ENCODE peak calls at places on chromosomes 4 and X, in four cellular contexts. Z is HepG2, T is K562, V is GM12878. J is an unnamed sample.

GRCh38 chrX:68504237-68504636 is 5.4 kb downstream of the YIPF6 start:
- DNase-seq in T (peak), Z (no peak), V (no peak), J (no peak)

GRCh38 chrX:65677954-65678469 is 10.6 kb downstream of the MSN start:
- DNase-seq in V (no peak), T (no peak), Z (no peak), J (no peak)

GRCh38 chrX:113759422-113759821 is 824.5 kb upstream of the HTR2C start:
- DNase-seq in V (no peak), T (no peak), Z (no peak), J (no peak)

GRCh38 chrX:71619193-71619592 is 882 bp upstream of the CXCR3 start:
- DNase-seq in Z (no peak), V (no peak), T (no peak), J (no peak)

GRCh38 chrX:38817004-38817703 is 15.9 kb downstream of the MID1IP1 start:
- DNase-seq in V (no peak), T (peak), Z (no peak), J (no peak)

GRCh38 chr4:123892997-123893745 is 496.6 kb downstream of the SPRY1 start:
- DNase-seq in T (no peak), Z (peak), V (no peak), J (no peak)

GRCh38 chr4:85751907-85752306 is 277.0 kb downstream of the ARHGAP24 start:
- DNase-seq in V (no peak), Z (no peak), T (no peak), J (no peak)

GRCh38 chr4:53916431-53916889 is 147.9 kb downstream of the CHIC2 start:
- DNase-seq in V (no peak), T (no peak), Z (no peak), J (no peak)

GRCh38 chrX:102966701-102967100 is 29.6 kb downstream of the RAB40AL start:
- DNase-seq in Z (no peak), T (no peak), V (no peak), J (no peak)

GRCh38 chrX:104392350-104392749 is 137.6 kb upstream of the ESX1 start:
- DNase-seq in T (no peak), V (no peak), Z (no peak), J (no peak)

GRCh38 chr4:3384771-3385701 is 56.7 kb upstream of the HGFAC start:
- DNase-seq in V (no peak), T (no peak), Z (peak), J (no peak)

GRCh38 chr4:95050980-95051688 is 293.4 kb downstream of the BMPR1B start:
- DNase-seq in V (no peak), Z (no peak), T (no peak), J (peak)

GRCh38 chr4:3530051-3530450 is 2.2 kb downstream of the LRPAP1 start:
- DNase-seq in Z (no peak), V (no peak), T (no peak), J (no peak)

GRCh38 chrX:2484721-2485459 is 15.9 kb downstream of the DHRSX start:
- DNase-seq in T (no peak), Z (no peak), V (no peak), J (no peak)

GRCh38 chr4:7390906-7391636 is 43.7 kb downstream of the PSAPL1 start:
- DNase-seq in T (no peak), Z (no peak), V (no peak), J (no peak)

GRCh38 chrX:48972214-48973164 is 845 bp upstream of the KCND1 start:
- DNase-seq in Z (peak), V (no peak), T (peak), J (peak)

GRCh38 chrX:139974496-139974895 is 9.2 kb upstream of the CXorf66 start:
- DNase-seq in V (no peak), Z (no peak), T (no peak), J (no peak)

GRCh38 chrX:12986886-12987285 is 12.0 kb downstream of the TMSB4X start:
- DNase-seq in V (no peak), T (no peak), Z (no peak), J (no peak)

GRCh38 chr4:99968330-99968729 is 18.3 kb upstream of the H2AZ1 start:
- DNase-seq in T (no peak), Z (no peak), V (no peak), J (no peak)

GRCh38 chr4:148112231-148112982 is 329.8 kb downstream of the NR3C2 start:
- DNase-seq in V (no peak), T (no peak), Z (no peak), J (no peak)

GRCh38 chr4:40629401-40630334 is at the start of gene RBM47:
- DNase-seq in Z (no peak), T (peak), V (no peak), J (peak)

GRCh38 chr4:1508161-1509160 is 102.2 kb upstream of the NKX1-1 start:
- DNase-seq in V (no peak), Z (no peak), T (no peak), J (no peak)

GRCh38 chrX:43239356-43239755 is 416.7 kb upstream of the MAOA start:
- DNase-seq in T (no peak), Z (no peak), V (no peak), J (no peak)

GRCh38 chr4:172858731-172859230 is 309.8 kb upstream of the GALNT7 start:
- DNase-seq in V (no peak), T (no peak), Z (no peak), J (no peak)

GRCh38 chrX:110852180-110852579 is 56.6 kb upstream of the CHRDL1 start:
- DNase-seq in V (no peak), T (peak), Z (no peak), J (peak)

GRCh38 chr4:184529283-184529682 is 54.9 kb upstream of the IRF2 start:
- DNase-seq in Z (no peak), T (no peak), V (no peak), J (no peak)

GRCh38 chr4:142846729-142847606 is 867 bp upstream of the INPP4B start:
- DNase-seq in Z (peak), T (peak), V (no peak), J (peak)

GRCh38 chrX:129247642-129248041 is 275.6 kb downstream of the SMARCA1 start:
- DNase-seq in Z (no peak), T (no peak), V (no peak), J (no peak)

GRCh38 chr4:108157655-108158054 is 11.1 kb downstream of the LEF1 start:
- DNase-seq in V (no peak), Z (no peak), T (no peak), J (no peak)

GRCh38 chrX:70033348-70033747 is 16.4 kb downstream of the AWAT2 start:
- DNase-seq in T (peak), V (no peak), Z (peak), J (peak)

GRCh38 chr4:2243682-2244380 is 1.9 kb upstream of the HAUS3 start:
- DNase-seq in V (no peak), Z (peak), T (peak), J (peak)

GRCh38 chr4:158315706-158316105 is 105.4 kb downstream of the TMEM144 start:
- DNase-seq in V (no peak), Z (no peak), T (no peak), J (no peak)

GRCh38 chrX:24506082-24506481 is 41.0 kb downstream of the PDK3 start:
- DNase-seq in Z (no peak), V (peak), T (peak), J (no peak)

GRCh38 chr4:162349395-162349794 is 185.6 kb upstream of the FSTL5 start:
- DNase-seq in T (no peak), V (no peak), Z (no peak), J (no peak)
- TF ChIP-seq BHLHE40 in T (no peak), V (no peak), Z (no peak), J (no peak)

DNA sequence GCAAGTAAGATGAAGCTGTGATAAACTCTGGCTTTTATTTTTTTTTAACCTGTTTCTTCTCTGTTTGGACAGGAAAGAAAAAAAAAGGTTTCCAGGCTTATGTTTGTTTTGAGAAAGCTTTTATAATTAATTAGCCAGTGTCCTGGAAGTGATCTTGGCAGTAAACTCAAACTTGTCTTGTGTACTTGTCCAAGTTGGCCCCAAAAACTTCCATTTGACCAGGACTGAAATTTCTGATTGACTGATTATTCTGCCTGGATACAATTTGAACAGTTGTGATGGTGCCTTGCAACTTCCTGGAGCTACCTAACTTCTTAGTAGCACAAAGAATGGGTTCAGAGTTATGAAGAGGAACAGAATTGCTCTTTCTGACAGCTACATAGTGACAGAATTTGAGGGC is 62.0 kb downstream of the SLC4A4 start:
- DNase-seq in T (no peak), Z (no peak), V (no peak), J (no peak)
- TF ChIP-seq FOXK2 in T (no peak), Z (no peak), V (no peak), J (no peak)

DNA sequence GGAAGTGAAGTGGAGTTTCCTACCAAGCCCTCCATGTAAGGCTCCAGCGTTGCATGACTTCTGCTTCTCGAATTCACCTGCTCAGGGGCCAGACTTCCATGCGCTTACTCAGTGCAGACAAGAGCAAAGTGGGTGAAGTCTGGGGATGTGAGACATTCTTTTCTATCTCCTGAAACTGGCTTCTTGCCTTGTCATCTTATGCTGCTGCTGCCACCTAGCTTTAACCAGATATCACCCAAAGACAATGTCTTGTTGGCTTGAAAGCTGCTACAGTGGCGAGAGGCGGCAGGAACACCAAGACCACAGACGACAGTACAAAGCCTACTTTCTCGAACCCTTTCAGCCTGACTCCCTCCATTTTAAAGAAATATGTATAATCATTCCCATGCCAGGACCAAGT is 103.6 kb upstream of the ADGRG2 start:
- DNase-seq in V (no peak), Z (no peak), T (peak), J (peak)
- TF ChIP-seq FOXM1 in V (no peak), Z (no peak), T (no peak), J (no peak)

GRCh38 chr4:5783486-5783885 is 72.5 kb downstream of the EVC start:
- DNase-seq in Z (no peak), T (no peak), V (no peak), J (no peak)
- TF ChIP-seq BHLHE40 in Z (no peak), T (no peak), V (no peak), J (no peak)

DNA sequence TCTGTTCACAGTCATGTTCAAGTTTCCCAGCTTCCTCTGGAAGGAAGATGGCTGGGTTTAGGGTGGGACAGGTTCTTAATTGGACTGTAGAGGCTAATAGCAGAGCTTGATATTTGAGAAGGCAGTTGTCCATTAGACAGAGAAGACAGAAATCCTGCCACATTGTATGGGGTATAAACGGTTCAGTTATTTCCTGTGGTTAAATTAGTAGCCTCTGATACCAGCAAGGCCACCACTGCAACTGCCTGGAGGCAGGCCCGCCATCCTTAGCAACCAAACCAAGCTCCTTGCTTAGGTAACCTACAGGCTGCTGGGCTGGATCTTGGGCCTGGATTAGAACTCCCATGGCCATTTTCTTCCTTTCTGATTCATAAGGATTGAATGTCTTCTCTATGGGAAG is 1367.0 kb downstream of the PCDH7 start:
- DNase-seq in Z (no peak), T (no peak), V (no peak), J (no peak)
- TF ChIP-seq FOXK2 in Z (no peak), T (no peak), V (no peak), J (no peak)

GRCh38 chr4:8510611-8511285 is 69.4 kb upstream of the GPR78 start:
- DNase-seq in T (no peak), Z (no peak), V (no peak), J (no peak)
- TF ChIP-seq FOXM1 in T (no peak), Z (no peak), V (no peak), J (no peak)

GRCh38 chr4:39406763-39407583 is at the start of gene KLB:
- DNase-seq in T (no peak), V (no peak), Z (peak), J (no peak)
- TF ChIP-seq BHLHE40 in T (no peak), V (no peak), Z (no peak), J (no peak)

DNA sequence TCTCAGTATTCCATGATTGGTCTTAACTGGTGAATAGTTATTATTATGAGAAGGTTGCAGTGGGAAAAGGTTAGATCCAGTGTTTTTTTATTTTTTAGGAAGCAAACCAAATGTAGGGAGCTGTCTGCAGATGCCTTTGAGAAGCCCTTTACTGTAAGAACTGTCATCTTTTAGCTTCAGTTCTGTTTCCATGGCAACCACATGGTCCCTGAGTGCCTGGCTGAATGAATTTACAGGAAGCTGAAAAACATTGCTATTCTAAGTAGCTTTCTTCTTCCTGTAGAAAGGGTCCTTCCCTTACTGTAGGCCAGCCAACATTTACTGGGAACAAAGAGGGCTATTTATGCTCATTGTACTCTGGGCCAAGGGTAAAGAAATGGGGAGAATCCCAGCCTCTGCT is 103.3 kb downstream of the DCLK2 start:
- DNase-seq in Z (no peak), V (no peak), T (no peak), J (no peak)
- TF ChIP-seq FOXK2 in Z (no peak), V (no peak), T (no peak), J (no peak)

GRCh38 chrX:8987672-8988250 is 46.2 kb downstream of the FAM9B start:
- DNase-seq in T (no peak), V (no peak), Z (no peak), J (no peak)
- TF ChIP-seq FOXM1 in T (no peak), V (no peak), Z (no peak), J (no peak)

J was measured in HEK293T.